ENCODE peak calls at places on chromosomes 6 and 20, in eight cellular contexts. A is GM19239, V is retina, B is OCI-LY7, K is dorsolateral prefrontal cortex, P is small intestine, Y is astrocyte of the spinal cord, F is GM23338. N is an unnamed sample.

GRCh38 chr6:32885698-32886286 is 31.8 kb downstream of the PSMB9 start:
- DNase-seq in A (peak), V (peak), B (peak), K (no peak), P (peak), Y (peak), F (peak), N (peak)

GRCh38 chr6:138044458-138044857 is 62.8 kb downstream of the PERP start:
- DNase-seq in A (no peak), V (no peak), B (no peak), K (no peak), P (no peak), Y (no peak), F (no peak), N (no peak)

GRCh38 chr20:38951611-38952010 is 10.5 kb upstream of the DHX35 start:
- DNase-seq in A (no peak), V (no peak), B (no peak), K (no peak), P (no peak), Y (no peak), F (no peak), N (no peak)

GRCh38 chr6:138520463-138520862 is 21.2 kb upstream of the NHSL1 start:
- DNase-seq in A (no peak), V (no peak), B (peak), K (no peak), P (no peak), Y (peak), F (no peak), N (no peak)

GRCh38 chr6:75412937-75413662 is 80.5 kb downstream of the FILIP1 start:
- DNase-seq in A (no peak), V (no peak), B (no peak), K (no peak), P (no peak), Y (peak), F (no peak), N (no peak)

GRCh38 chr6:90429713-90430112 is 133.1 kb upstream of the BACH2 start:
- DNase-seq in A (no peak), V (no peak), B (peak), K (no peak), P (no peak), Y (peak), F (peak), N (no peak)

GRCh38 chr6:1535295-1535694 is 74.4 kb upstream of the FOXC1 start:
- DNase-seq in A (no peak), V (no peak), B (no peak), K (no peak), P (no peak), Y (no peak), F (no peak), N (no peak)

GRCh38 chr6:1481326-1481725 is 92.0 kb downstream of the FOXF2 start:
- DNase-seq in A (no peak), V (no peak), B (no peak), K (no peak), P (no peak), Y (peak), F (no peak), N (no peak)

GRCh38 chr6:88843040-88843439 is 120.4 kb downstream of the RNGTT start:
- DNase-seq in A (no peak), V (no peak), B (no peak), K (no peak), P (no peak), Y (peak), F (no peak), N (no peak)

GRCh38 chr20:1721687-1722512 is 64.3 kb upstream of the SIRPG start:
- DNase-seq in A (peak), V (no peak), B (peak), K (no peak), P (no peak), Y (no peak), F (peak), N (no peak)

GRCh38 chr6:41416165-41416837 is 80.9 kb downstream of the NCR2 start:
- DNase-seq in A (no peak), V (peak), B (no peak), K (no peak), P (no peak), Y (no peak), F (peak), N (no peak)

GRCh38 chr20:63124092-63124781 is 91.7 kb downstream of the YTHDF1 start:
- DNase-seq in A (no peak), V (no peak), B (no peak), K (no peak), P (no peak), Y (no peak), F (no peak), N (no peak)

GRCh38 chr6:5305968-5306626 is 44.8 kb downstream of the FARS2 start:
- DNase-seq in A (no peak), V (peak), B (no peak), K (no peak), P (peak), Y (no peak), F (no peak), N (no peak)

GRCh38 chr6:114096553-114097172 is 125.7 kb upstream of the HDAC2 start:
- DNase-seq in A (no peak), V (peak), B (peak), K (no peak), P (peak), Y (peak), F (peak), N (no peak)

GRCh38 chr6:105374010-105374420 is 28.9 kb downstream of the PREP start:
- DNase-seq in A (no peak), V (no peak), B (no peak), K (no peak), P (peak), Y (peak), F (no peak), N (no peak)

GRCh38 chr6:44976677-44977405 is 351.3 kb upstream of the RUNX2 start:
- DNase-seq in A (no peak), V (no peak), B (no peak), K (no peak), P (no peak), Y (peak), F (no peak), N (no peak)

GRCh38 chr6:37802810-37803209 is 16.7 kb upstream of the ZFAND3 start:
- DNase-seq in A (no peak), V (no peak), B (no peak), K (no peak), P (no peak), Y (no peak), F (no peak), N (no peak)